ENCODE peak calls at places on chromosomes 16 and 17, in nine cellular contexts. H is aorta; V is NCI-H1105 treated with DMSO at 0.1 percent for 48 hours; B is neural crest cell; O is T-helper 17 cell; T is CD4-positive, alpha-beta memory T cell; Z is thoracic aorta; U is retina; Y is GM13976. F is an unnamed sample.

GRCh38 chr17:66190738-66191606 is 961 bp downstream of the CEP112 start:
- DNase-seq in Z (no peak), H (no peak), B (no peak), U (no peak), O (no peak), Y (no peak), T (no peak), V (no peak), F (no peak)

GRCh38 chr16:57865746-57866528 is 63.6 kb upstream of the KIFC3 start:
- DNase-seq in Y (no peak), H (no peak), B (no peak), V (peak), O (no peak), T (no peak), Z (no peak), U (no peak), F (no peak)

GRCh38 chr17:77066165-77066564 is 74.6 kb upstream of the SEC14L1 start:
- DNase-seq in T (no peak), V (no peak), Y (no peak), O (no peak), U (no peak), B (no peak), Z (no peak), H (no peak), F (no peak)

GRCh38 chr17:63853260-63853659 is 10.8 kb upstream of the SMARCD2 start:
- DNase-seq in T (no peak), Y (no peak), O (no peak), Z (no peak), V (no peak), H (no peak), U (no peak), B (no peak), F (no peak)

GRCh38 chr16:59543641-59544040 is 809.5 kb upstream of the GOT2 start:
- DNase-seq in Z (no peak), T (no peak), V (no peak), U (no peak), O (no peak), B (no peak), Y (no peak), H (no peak), F (no peak)

GRCh38 chr17:81037026-81037782 is 2.3 kb downstream of the BAIAP2 start:
- DNase-seq in U (peak), V (no peak), O (no peak), Z (peak), H (peak), Y (no peak), T (no peak), B (no peak), F (no peak)

GRCh38 chr17:58327363-58328194 is 1.0 kb downstream of the TSPOAP1 start:
- DNase-seq in O (no peak), Y (no peak), Z (no peak), U (no peak), V (no peak), H (no peak), B (no peak), T (no peak), F (no peak)

GRCh38 chr17:50908860-50909764 is 43.0 kb upstream of the TOB1 start:
- DNase-seq in O (peak), Y (no peak), V (no peak), Z (no peak), T (peak), U (peak), B (no peak), H (no peak), F (no peak)

GRCh38 chr17:39808409-39808997 is 55.6 kb downstream of the IKZF3 start:
- DNase-seq in B (no peak), Y (no peak), H (no peak), U (no peak), V (no peak), O (no peak), Z (no peak), T (no peak), F (no peak)

GRCh38 chr17:35245196-35245486 is 2.3 kb downstream of the SLFN5 start:
- DNase-seq in O (no peak), B (no peak), T (no peak), Z (no peak), H (no peak), U (no peak), Y (no peak), V (no peak), F (no peak)

GRCh38 chr17:49210158-49211029 is at the start of the genes ABI3 and GNGT2:
- DNase-seq in Y (peak), T (peak), Z (no peak), O (no peak), U (peak), V (no peak), H (peak), B (no peak), F (peak)

GRCh38 chr16:55294947-55295346 is 29.1 kb upstream of the IRX6 start:
- DNase-seq in O (no peak), H (no peak), V (no peak), U (peak), Z (no peak), Y (no peak), B (no peak), T (no peak), F (no peak)

GRCh38 chr17:49339359-49339758 is 22.7 kb downstream of the ZNF652 start:
- DNase-seq in U (no peak), O (no peak), B (no peak), V (no peak), Y (no peak), H (no peak), T (no peak), Z (no peak), F (no peak)

GRCh38 chr17:36847293-36847645 is 90.0 kb upstream of the LHX1 start:
- DNase-seq in V (no peak), O (no peak), U (no peak), Y (no peak), H (no peak), B (no peak), Z (no peak), T (no peak), F (no peak)

GRCh38 chr17:5210853-5211252 is 19.2 kb upstream of the ZNF594 start:
- DNase-seq in B (no peak), V (no peak), Y (no peak), H (no peak), Z (no peak), T (no peak), U (no peak), O (no peak), F (peak)

GRCh38 chr16:17511340-17511739 is 40.6 kb upstream of the XYLT1 start:
- DNase-seq in V (no peak), U (no peak), T (no peak), B (no peak), H (no peak), Z (no peak), O (no peak), Y (no peak), F (no peak)

GRCh38 chr16:12064291-12064690 is 87.8 kb downstream of the SNX29 start:
- DNase-seq in H (no peak), Z (no peak), T (no peak), B (no peak), U (no peak), O (no peak), V (no peak), Y (peak), F (no peak)

GRCh38 chr17:63697341-63698286 is 2.3 kb downstream of the LIMD2 start:
- DNase-seq in O (peak), H (peak), Z (no peak), V (peak), T (peak), Y (peak), B (no peak), U (peak), F (peak)

GRCh38 chr16:9489823-9490467 is 398.5 kb downstream of the HAPSTR1 start:
- DNase-seq in V (no peak), T (no peak), B (no peak), U (peak), Y (no peak), O (no peak), Z (no peak), H (no peak), F (no peak)

GRCh38 chr17:49227436-49228261 is 2.9 kb downstream of the PHOSPHO1 start:
- DNase-seq in V (peak), Z (no peak), U (peak), T (peak), O (peak), H (peak), Y (peak), B (peak), F (peak)

GRCh38 chr17:72702998-72703397 is 389.5 kb downstream of the SLC39A11 start:
- DNase-seq in V (peak), Y (no peak), B (no peak), O (no peak), Z (no peak), H (no peak), T (no peak), U (no peak), F (no peak)

GRCh38 chr16:15949210-15950166 is at the start of gene ABCC1:
- DNase-seq in T (peak), Z (no peak), V (peak), U (peak), H (peak), O (peak), B (peak), Y (peak), F (peak)

GRCh38 chr16:29806096-29806579 is at the start of gene MAZ:
- DNase-seq in Z (no peak), H (no peak), O (peak), V (peak), Y (peak), U (no peak), B (peak), T (no peak), F (peak)

GRCh38 chr16:247027-247426 is 12.4 kb downstream of the FAM234A start:
- DNase-seq in T (no peak), O (no peak), Z (no peak), Y (no peak), U (no peak), B (no peak), V (no peak), H (no peak), F (no peak)

GRCh38 chr16:70269471-70269870 is 17.7 kb upstream of the EXOSC6 start:
- DNase-seq in B (no peak), H (peak), V (no peak), T (no peak), U (no peak), Z (no peak), O (no peak), Y (no peak), F (no peak)

GRCh38 chr17:8163978-8164814 is 1.4 kb upstream of the VAMP2 start:
- DNase-seq in T (peak), O (peak), U (peak), V (no peak), B (no peak), Z (no peak), Y (no peak), H (peak), F (peak)

GRCh38 chr17:39218906-39219305 is 6.8 kb downstream of the STAC2 start:
- DNase-seq in V (no peak), T (no peak), U (no peak), O (no peak), Y (no peak), Z (no peak), H (no peak), B (no peak), F (no peak)

GRCh38 chr16:87172632-87173031 is 144.6 kb downstream of the C16orf95 start:
- DNase-seq in H (no peak), V (no peak), T (no peak), U (no peak), Y (no peak), B (no peak), Z (no peak), O (no peak), F (no peak)

GRCh38 chr17:20852541-20853370 is 190.1 kb downstream of the USP22 start:
- DNase-seq in V (peak), T (no peak), B (peak), H (no peak), Z (no peak), O (no peak), Y (no peak), U (peak), F (no peak)

GRCh38 chr17:16997514-16998429 is 25.9 kb upstream of the TNFRSF13B start:
- DNase-seq in Z (no peak), H (no peak), Y (no peak), T (no peak), U (no peak), O (peak), V (no peak), B (no peak), F (no peak)

GRCh38 chr17:77502626-77503292 is 362.0 kb downstream of the SEC14L1 start:
- DNase-seq in Y (peak), V (no peak), H (peak), O (no peak), Z (no peak), B (no peak), U (no peak), T (no peak), F (no peak)

GRCh38 chr16:80655751-80656150 is 115.0 kb downstream of the DYNLRB2 start:
- DNase-seq in Y (no peak), H (no peak), O (no peak), U (no peak), V (no peak), B (no peak), Z (no peak), T (no peak), F (no peak)

GRCh38 chr17:77420804-77421634 is 280.2 kb downstream of the SEC14L1 start:
- DNase-seq in U (no peak), O (peak), T (peak), B (no peak), V (peak), Y (peak), Z (no peak), H (no peak), F (no peak)

F was measured in GM10248.